ENCODE peak calls at places on chromosomes 11 and 22, in ten cellular contexts. One of them, this sample, is unnamed.
A peak's percentile ranks its signal among the peaks of the same experiment; 100 is the strongest.

GRCh38 chr11:101584651-101585050 is 844 bp upstream of the TRPC6 start:
- DNase-seq in transverse colon: no peak
- DNase-seq in suprapubic skin: no peak
- DNase-seq in A673: no peak
- DNase-seq in cardiac muscle cell: no peak
- DNase-seq in tibial nerve: no peak
- DNase-seq in IMR-90: no peak
- DNase-seq in fibroblast of lung: no peak
- DNase-seq in spleen: no peak
- DNase-seq in adrenal gland: no peak
- DNase-seq in this sample: no peak

GRCh38 chr22:23485490-23485889 is 94.6 kb downstream of the IGLL1 start:
- DNase-seq in adrenal gland: no peak
- DNase-seq in tibial nerve: no peak
- DNase-seq in cardiac muscle cell: no peak
- DNase-seq in spleen: no peak
- DNase-seq in IMR-90: no peak
- DNase-seq in fibroblast of lung: no peak
- DNase-seq in suprapubic skin: no peak
- DNase-seq in transverse colon: no peak
- DNase-seq in A673: no peak
- DNase-seq in this sample: no peak

GRCh38 chr11:125941606-125942275 is 4.1 kb upstream of the VSIG10L2 start:
- DNase-seq in suprapubic skin: no peak
- DNase-seq in IMR-90: peak; percentile 19
- DNase-seq in tibial nerve: peak; percentile 47
- DNase-seq in A673: peak; percentile 66
- DNase-seq in spleen: no peak
- DNase-seq in transverse colon: peak; percentile 69
- DNase-seq in fibroblast of lung: peak; percentile 10
- DNase-seq in cardiac muscle cell: peak; percentile 48
- DNase-seq in adrenal gland: peak; percentile 37
- DNase-seq in this sample: peak; percentile 66

GRCh38 chr22:27377501-27377900 is 424.1 kb downstream of the MN1 start:
- DNase-seq in A673: peak; percentile 7
- DNase-seq in cardiac muscle cell: no peak
- DNase-seq in IMR-90: no peak
- DNase-seq in adrenal gland: no peak
- DNase-seq in transverse colon: no peak
- DNase-seq in fibroblast of lung: no peak
- DNase-seq in tibial nerve: no peak
- DNase-seq in suprapubic skin: no peak
- DNase-seq in spleen: no peak
- DNase-seq in this sample: no peak

GRCh38 chr11:7977251-7977917 is 9.8 kb upstream of the EIF3F start:
- DNase-seq in transverse colon: no peak
- DNase-seq in adrenal gland: no peak
- DNase-seq in suprapubic skin: no peak
- DNase-seq in tibial nerve: no peak
- DNase-seq in fibroblast of lung: peak; percentile 91
- DNase-seq in spleen: no peak
- DNase-seq in IMR-90: peak; percentile 97
- DNase-seq in A673: no peak
- DNase-seq in cardiac muscle cell: peak; percentile 73
- DNase-seq in this sample: no peak

GRCh38 chr11:2256293-2256913 is 14.0 kb downstream of the ASCL2 start:
- DNase-seq in tibial nerve: no peak
- DNase-seq in transverse colon: no peak
- DNase-seq in A673: no peak
- DNase-seq in IMR-90: no peak
- DNase-seq in suprapubic skin: no peak
- DNase-seq in spleen: peak; percentile 46
- DNase-seq in cardiac muscle cell: no peak
- DNase-seq in fibroblast of lung: no peak
- DNase-seq in adrenal gland: no peak
- DNase-seq in this sample: peak; percentile 44

GRCh38 chr22:36506637-36507517 is at the start of gene FOXRED2:
- DNase-seq in A673: peak; percentile 91
- DNase-seq in cardiac muscle cell: peak; percentile 90
- DNase-seq in IMR-90: peak; percentile 68
- DNase-seq in suprapubic skin: peak; percentile 92
- DNase-seq in transverse colon: peak; percentile 92
- DNase-seq in adrenal gland: peak; percentile 92
- DNase-seq in tibial nerve: peak; percentile 85
- DNase-seq in spleen: peak; percentile 96
- DNase-seq in fibroblast of lung: peak; percentile 67
- DNase-seq in this sample: peak; percentile 94

GRCh38 chr11:17738350-17739207 is 4.0 kb downstream of the KCNC1 start:
- DNase-seq in transverse colon: no peak
- DNase-seq in tibial nerve: no peak
- DNase-seq in IMR-90: no peak
- DNase-seq in adrenal gland: no peak
- DNase-seq in cardiac muscle cell: no peak
- DNase-seq in spleen: peak; percentile 57
- DNase-seq in fibroblast of lung: no peak
- DNase-seq in A673: no peak
- DNase-seq in suprapubic skin: peak; percentile 68
- DNase-seq in this sample: peak; percentile 32

GRCh38 chr11:17743026-17743807 is 8.6 kb downstream of the KCNC1 start:
- DNase-seq in adrenal gland: no peak
- DNase-seq in transverse colon: no peak
- DNase-seq in A673: no peak
- DNase-seq in fibroblast of lung: no peak
- DNase-seq in spleen: peak; percentile 54
- DNase-seq in suprapubic skin: no peak
- DNase-seq in tibial nerve: no peak
- DNase-seq in IMR-90: no peak
- DNase-seq in cardiac muscle cell: no peak
- DNase-seq in this sample: peak; percentile 41

GRCh38 chr22:39923689-39924088 is 22.8 kb downstream of the GRAP2 start:
- DNase-seq in cardiac muscle cell: no peak
- DNase-seq in fibroblast of lung: no peak
- DNase-seq in tibial nerve: no peak
- DNase-seq in transverse colon: no peak
- DNase-seq in IMR-90: no peak
- DNase-seq in spleen: no peak
- DNase-seq in adrenal gland: no peak
- DNase-seq in suprapubic skin: no peak
- DNase-seq in A673: no peak
- DNase-seq in this sample: no peak

GRCh38 chr11:83037877-83038276 is 33.8 kb downstream of the RAB30 start:
- DNase-seq in A673: no peak
- DNase-seq in cardiac muscle cell: peak; percentile 8
- DNase-seq in tibial nerve: no peak
- DNase-seq in transverse colon: no peak
- DNase-seq in suprapubic skin: no peak
- DNase-seq in adrenal gland: no peak
- DNase-seq in fibroblast of lung: peak; percentile 84
- DNase-seq in spleen: no peak
- DNase-seq in IMR-90: no peak
- DNase-seq in this sample: no peak

GRCh38 chr11:86942212-86942611 is 13.0 kb downstream of the FZD4 start:
- DNase-seq in spleen: no peak
- DNase-seq in adrenal gland: no peak
- DNase-seq in tibial nerve: no peak
- DNase-seq in cardiac muscle cell: peak; percentile 40
- DNase-seq in transverse colon: no peak
- DNase-seq in suprapubic skin: no peak
- DNase-seq in A673: peak; percentile 81
- DNase-seq in fibroblast of lung: no peak
- DNase-seq in IMR-90: peak; percentile 29
- DNase-seq in this sample: no peak

GRCh38 chr11:103339485-103339857 is 230.2 kb downstream of the DYNC2H1 start:
- DNase-seq in fibroblast of lung: no peak
- DNase-seq in tibial nerve: no peak
- DNase-seq in transverse colon: no peak
- DNase-seq in suprapubic skin: no peak
- DNase-seq in A673: no peak
- DNase-seq in IMR-90: no peak
- DNase-seq in spleen: no peak
- DNase-seq in cardiac muscle cell: no peak
- DNase-seq in adrenal gland: no peak
- DNase-seq in this sample: no peak

GRCh38 chr11:103338621-103339484 is 229.6 kb downstream of the DYNC2H1 start:
- DNase-seq in IMR-90: peak; percentile 66
- DNase-seq in suprapubic skin: no peak
- DNase-seq in tibial nerve: no peak
- DNase-seq in transverse colon: no peak
- DNase-seq in adrenal gland: no peak
- DNase-seq in cardiac muscle cell: peak; percentile 40
- DNase-seq in A673: peak; percentile 14
- DNase-seq in fibroblast of lung: peak; percentile 58
- DNase-seq in spleen: no peak
- DNase-seq in this sample: no peak
- TF ChIP-seq CTCF in IMR-90: peak; percentile 35
- TF ChIP-seq CTCF in suprapubic skin: no peak
- TF ChIP-seq CTCF in tibial nerve: no peak
- TF ChIP-seq CTCF in transverse colon: no peak
- TF ChIP-seq CTCF in adrenal gland: no peak
- TF ChIP-seq CTCF in cardiac muscle cell: no peak
- TF ChIP-seq CTCF in A673: peak; percentile 33
- TF ChIP-seq CTCF in fibroblast of lung: no peak
- TF ChIP-seq CTCF in spleen: no peak
- TF ChIP-seq CTCF in this sample: no peak

DNA sequence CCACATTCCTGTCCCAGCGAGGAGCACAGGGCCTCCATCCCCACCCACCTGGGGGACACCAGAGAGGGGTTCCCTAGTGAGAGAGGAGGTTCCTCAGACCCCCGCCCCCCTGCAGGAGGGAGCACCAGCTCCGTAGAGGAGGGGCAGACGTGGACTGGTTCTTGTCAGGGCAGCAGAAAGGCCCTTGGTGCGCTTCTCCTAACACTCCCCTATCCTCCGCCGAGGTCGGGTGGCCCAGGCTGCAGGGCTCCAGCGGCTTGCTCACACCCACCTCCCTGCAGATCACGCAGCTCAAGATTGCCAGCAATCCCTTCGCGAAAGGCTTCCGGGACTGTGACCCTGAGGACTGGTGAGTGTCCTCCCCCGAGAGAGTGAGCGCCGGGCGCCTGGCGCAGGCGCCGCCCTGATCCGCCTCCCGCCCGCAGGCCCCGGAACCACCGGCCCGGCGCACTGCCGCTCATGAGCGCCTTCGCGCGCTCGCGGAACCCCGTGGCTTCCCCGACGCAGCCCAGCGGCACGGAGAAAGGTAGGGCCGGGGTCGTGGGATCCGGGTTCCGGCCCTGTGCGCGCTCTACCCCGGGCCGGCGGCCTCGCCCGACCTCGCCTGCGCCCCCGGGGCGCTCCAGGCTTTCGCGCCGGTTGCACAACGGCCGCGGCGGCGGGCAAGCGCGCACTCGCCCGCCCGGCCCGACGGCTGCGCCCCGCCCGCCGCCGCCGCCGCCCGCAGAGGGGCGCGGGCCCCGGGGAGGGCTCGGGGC is 5.1 kb downstream of the TBX1 start:
- DNase-seq in adrenal gland: peak; percentile 49
- DNase-seq in A673: no peak
- DNase-seq in cardiac muscle cell: peak; percentile 29
- DNase-seq in tibial nerve: no peak
- DNase-seq in transverse colon: no peak
- DNase-seq in spleen: no peak
- DNase-seq in suprapubic skin: no peak
- DNase-seq in IMR-90: no peak
- DNase-seq in fibroblast of lung: no peak
- DNase-seq in this sample: no peak
- H3K27me3 ChIP-seq in adrenal gland: peaks cover 85% of the 10 kb centered on the region
- H3K27me3 ChIP-seq in A673: peaks cover 38% of the 10 kb centered on the region
- H3K27me3 ChIP-seq in cardiac muscle cell: peaks cover 99% of the 10 kb centered on the region
- H3K27me3 ChIP-seq in tibial nerve: no peaks in the 10 kb centered on the region
- H3K27me3 ChIP-seq in transverse colon: peaks cover 96% of the 10 kb centered on the region
- H3K27me3 ChIP-seq in spleen: peaks cover 94% of the 10 kb centered on the region
- H3K27me3 ChIP-seq in suprapubic skin: peaks cover 36% of the 10 kb centered on the region
- H3K27me3 ChIP-seq in IMR-90: peaks cover 97% of the 10 kb centered on the region
- H3K27me3 ChIP-seq in fibroblast of lung: peaks cover 74% of the 10 kb centered on the region
- H3K27me3 ChIP-seq in this sample: no peaks in the 10 kb centered on the region

GRCh38 chr22:42719133-42719532 is 1.5 kb downstream of the A4GALT start:
- DNase-seq in tibial nerve: no peak
- DNase-seq in spleen: no peak
- DNase-seq in IMR-90: no peak
- DNase-seq in transverse colon: no peak
- DNase-seq in fibroblast of lung: no peak
- DNase-seq in cardiac muscle cell: peak; percentile 14
- DNase-seq in A673: peak; percentile 50
- DNase-seq in adrenal gland: no peak
- DNase-seq in suprapubic skin: no peak
- DNase-seq in this sample: no peak
- TF ChIP-seq CTCF in tibial nerve: no peak
- TF ChIP-seq CTCF in spleen: no peak
- TF ChIP-seq CTCF in IMR-90: no peak
- TF ChIP-seq CTCF in transverse colon: no peak
- TF ChIP-seq CTCF in fibroblast of lung: no peak
- TF ChIP-seq CTCF in cardiac muscle cell: no peak
- TF ChIP-seq CTCF in A673: no peak
- TF ChIP-seq CTCF in adrenal gland: no peak
- TF ChIP-seq CTCF in suprapubic skin: no peak
- TF ChIP-seq CTCF in this sample: peak; percentile 36

GRCh38 chr11:64070301-64070656 is 34.5 kb downstream of the FLRT1 start:
- DNase-seq in tibial nerve: no peak
- DNase-seq in transverse colon: no peak
- DNase-seq in suprapubic skin: no peak
- DNase-seq in IMR-90: no peak
- DNase-seq in adrenal gland: no peak
- DNase-seq in cardiac muscle cell: no peak
- DNase-seq in fibroblast of lung: no peak
- DNase-seq in A673: no peak
- DNase-seq in spleen: no peak
- DNase-seq in this sample: no peak
- H3K27me3 ChIP-seq in tibial nerve: no peaks in the 10 kb centered on the region
- H3K27me3 ChIP-seq in transverse colon: no peaks in the 10 kb centered on the region
- H3K27me3 ChIP-seq in suprapubic skin: no peaks in the 10 kb centered on the region
- H3K27me3 ChIP-seq in IMR-90: peaks cover 5% of the 10 kb centered on the region
- H3K27me3 ChIP-seq in adrenal gland: no peaks in the 10 kb centered on the region
- H3K27me3 ChIP-seq in cardiac muscle cell: no peaks in the 10 kb centered on the region
- H3K27me3 ChIP-seq in fibroblast of lung: no peaks in the 10 kb centered on the region
- H3K27me3 ChIP-seq in A673: no peaks in the 10 kb centered on the region
- H3K27me3 ChIP-seq in spleen: no peaks in the 10 kb centered on the region
- H3K27me3 ChIP-seq in this sample: no peaks in the 10 kb centered on the region

GRCh38 chr22:46251266-46251665 is 1.2 kb upstream of the CDPF1 start:
- DNase-seq in adrenal gland: no peak
- DNase-seq in tibial nerve: no peak
- DNase-seq in transverse colon: no peak
- DNase-seq in suprapubic skin: no peak
- DNase-seq in A673: no peak
- DNase-seq in cardiac muscle cell: no peak
- DNase-seq in IMR-90: no peak
- DNase-seq in spleen: no peak
- DNase-seq in fibroblast of lung: no peak
- DNase-seq in this sample: no peak
- TF ChIP-seq CTCF in adrenal gland: no peak
- TF ChIP-seq CTCF in tibial nerve: no peak
- TF ChIP-seq CTCF in transverse colon: no peak
- TF ChIP-seq CTCF in suprapubic skin: no peak
- TF ChIP-seq CTCF in A673: no peak
- TF ChIP-seq CTCF in cardiac muscle cell: no peak
- TF ChIP-seq CTCF in IMR-90: no peak
- TF ChIP-seq CTCF in spleen: no peak
- TF ChIP-seq CTCF in fibroblast of lung: no peak
- TF ChIP-seq CTCF in this sample: no peak

This sample was measured in tibial artery.